ENCODE peak calls at places on chromosomes 13 and 19, in four cellular contexts. G is CD8-positive, alpha-beta T cell; Y is HCT116; B is hepatocyte. C is an unnamed sample.

GRCh38 chr13:79492313-79492798 is 11.4 kb downstream of the NDFIP2 start:
- DNase-seq in G (no peak), Y (no peak), B (no peak), C (no peak)

GRCh38 chr13:33087091-33087490 is 70.9 kb downstream of the KL start:
- DNase-seq in G (no peak), Y (no peak), B (no peak), C (no peak)

GRCh38 chr13:41065098-41065497 is 3.8 kb downstream of the WBP4 start:
- DNase-seq in G (no peak), Y (no peak), B (peak), C (no peak)

GRCh38 chr19:18469245-18470107 is 31.5 kb upstream of the ISYNA1 start:
- DNase-seq in G (peak), Y (peak), B (peak), C (no peak)

GRCh38 chr13:112569771-112570288 is 18.1 kb downstream of the TUBGCP3 start:
- DNase-seq in G (no peak), Y (no peak), B (no peak), C (no peak)

GRCh38 chr13:97257800-97258799 is 36.0 kb downstream of the MBNL2 start:
- DNase-seq in G (no peak), Y (peak), B (peak), C (peak)

GRCh38 chr13:61146158-61146557 is 269.5 kb downstream of the PCDH20 start:
- DNase-seq in G (no peak), Y (no peak), B (no peak), C (no peak)

GRCh38 chr13:45219938-45220375 is 19.1 kb upstream of the KCTD4 start:
- DNase-seq in G (no peak), Y (peak), B (no peak), C (peak)

GRCh38 chr13:98657506-98658085 is 80.7 kb upstream of the STK24 start:
- DNase-seq in G (no peak), Y (no peak), B (no peak), C (no peak)

GRCh38 chr13:94825507-94825906 is 113.2 kb upstream of the SOX21 start:
- DNase-seq in G (no peak), Y (no peak), B (peak), C (no peak)
- H3K27ac ChIP-seq in G (no peak), Y (no peak), B (no peak), C (no peak)

DNA sequence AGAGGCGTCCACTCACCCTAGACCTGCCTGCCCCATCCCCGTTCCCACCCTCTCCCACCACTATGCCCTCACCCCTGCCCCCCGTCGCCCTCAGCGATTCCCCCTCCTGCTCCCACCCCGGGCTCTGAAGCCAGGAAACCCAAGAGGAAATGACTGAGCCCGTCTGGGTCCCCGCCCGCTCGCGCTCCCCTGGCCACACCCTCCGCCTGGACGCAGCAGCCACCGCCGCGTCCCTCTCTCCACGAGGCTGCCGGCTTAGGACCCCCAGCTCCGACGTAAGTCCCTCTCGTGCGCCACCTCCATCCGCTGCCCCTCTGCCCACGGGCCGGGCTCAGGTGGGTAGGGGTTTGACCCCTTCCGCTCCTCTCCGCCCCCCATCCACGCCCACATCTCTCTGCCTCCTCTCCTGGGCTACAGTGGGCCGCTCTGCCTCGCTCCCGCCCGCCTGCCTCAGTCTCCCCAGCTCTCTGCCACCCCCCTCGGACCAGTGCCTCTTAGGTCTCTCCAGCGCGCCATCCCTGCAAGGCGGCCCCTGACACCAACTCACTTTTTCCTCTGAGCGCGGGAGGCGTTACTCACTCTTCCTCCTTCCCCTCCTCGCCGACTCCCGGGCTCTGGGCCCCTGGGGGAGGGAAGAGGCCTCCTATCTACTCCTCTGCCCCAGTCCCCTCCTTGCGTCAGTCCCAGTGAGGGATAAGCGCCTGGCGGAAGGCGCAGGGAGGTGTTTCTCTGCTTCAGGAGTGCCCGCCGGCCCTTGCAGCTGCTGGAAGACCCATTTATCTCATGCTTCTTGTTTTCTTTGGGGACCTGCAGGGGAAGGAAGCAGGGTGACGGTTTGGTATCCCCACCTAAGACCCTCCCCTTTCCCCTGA is at the start of gene FXYD5:
- DNase-seq in G (peak), Y (no peak), B (peak), C (peak)
- TF ChIP-seq CTCF in G (no peak), Y (no peak), B (no peak), C (no peak)

GRCh38 chr19:2963122-2963521 is 14.2 kb upstream of the TLE6 start:
- DNase-seq in G (no peak), Y (no peak), B (no peak), C (no peak)

GRCh38 chr19:2964874-2965273 is 12.5 kb upstream of the TLE6 start:
- DNase-seq in G (no peak), Y (no peak), B (no peak), C (no peak)

GRCh38 chr19:2957160-2957559 is 12.4 kb upstream of the ZNF77 start:
- DNase-seq in G (no peak), Y (no peak), B (no peak), C (no peak)

GRCh38 chr19:2960120-2960519 is 15.3 kb upstream of the ZNF77 start:
- DNase-seq in G (no peak), Y (no peak), B (no peak), C (no peak)

DNA sequence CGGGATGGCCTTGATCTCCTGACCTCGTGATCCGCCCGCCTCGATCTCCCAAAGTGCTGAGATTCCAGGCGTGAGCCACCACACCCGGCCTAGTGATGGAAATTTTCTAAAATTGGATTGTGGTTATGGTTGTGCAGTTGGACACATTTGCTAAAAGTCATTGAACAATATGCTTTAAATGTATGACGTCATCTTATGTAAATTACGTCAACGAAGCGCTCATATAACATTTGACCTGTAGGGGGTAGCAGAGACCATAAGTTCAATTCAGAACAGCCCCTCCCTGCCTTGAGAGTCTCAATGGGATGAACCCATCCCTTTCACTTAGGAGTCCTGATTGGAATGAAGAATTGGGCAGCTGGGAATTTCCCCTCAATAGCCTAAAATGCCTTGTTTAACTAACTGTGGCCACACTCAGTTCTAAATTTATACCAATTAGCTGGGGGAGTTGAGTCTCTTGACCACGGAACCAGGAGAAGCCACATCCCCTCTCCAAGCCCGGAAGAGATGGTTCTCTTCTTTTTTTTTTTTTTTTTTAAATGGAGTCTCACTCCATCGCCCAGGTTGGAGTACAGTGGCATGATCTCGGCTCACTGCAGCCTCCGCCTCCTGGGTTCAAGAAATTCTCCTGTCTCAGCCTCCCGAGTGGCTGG is 15.2 kb upstream of the TLE6 start:
- DNase-seq in G (peak), Y (peak), B (peak), C (peak)
- H3K27ac ChIP-seq in G (no peak), Y (no peak), B (no peak), C (no peak)

GRCh38 chr19:35587326-35587725 is 1.4 kb downstream of the PMIS2 start:
- DNase-seq in G (no peak), Y (no peak), B (no peak), C (no peak)

GRCh38 chr19:35590875-35591274 is 4.9 kb downstream of the PMIS2 start:
- DNase-seq in G (no peak), Y (no peak), B (no peak), C (no peak)

GRCh38 chr19:35595928-35596327 is 10.0 kb downstream of the PMIS2 start:
- DNase-seq in G (no peak), Y (no peak), B (no peak), C (no peak)

GRCh38 chr19:35596366-35596999 is 10.5 kb downstream of the PMIS2 start:
- DNase-seq in G (no peak), Y (no peak), B (no peak), C (peak)

GRCh38 chr19:35592226-35592625 is 6.3 kb downstream of the PMIS2 start:
- DNase-seq in G (no peak), Y (peak), B (peak), C (no peak)
- TF ChIP-seq CTCF in G (peak), Y (peak), B (peak), C (no peak)

C was measured in RWPE1.